ENCODE peak calls at places on chromosomes 11 and 22, in six cellular contexts. J is A549, Q is endothelial cell of umbilical vein, A is K562, I is HCT116, F is WTC11. X is an unnamed sample.

GRCh38 chr22:42344391-42344861 is 74.0 kb upstream of the TCF20 start:
- DNase-seq in J (no peak), Q (no peak), A (no peak), I (no peak), F (peak), X (no peak)

GRCh38 chr11:19567996-19568395 is 144.6 kb upstream of the NAV2 start:
- DNase-seq in J (no peak), Q (no peak), A (no peak), I (no peak), F (no peak), X (no peak)

GRCh38 chr11:120646206-120646605 is 134.7 kb downstream of the GRIK4 start:
- DNase-seq in J (no peak), Q (no peak), A (peak), I (no peak), F (no peak), X (no peak)

GRCh38 chr11:17542249-17542648 is 2.0 kb downstream of the USH1C start:
- DNase-seq in J (no peak), Q (no peak), A (no peak), I (no peak), F (no peak), X (no peak)

GRCh38 chr22:44500623-44501022 is 2.6 kb upstream of the RTL6 start:
- DNase-seq in J (no peak), Q (no peak), A (no peak), I (no peak), F (no peak), X (no peak)

GRCh38 chr11:77993902-77994301 is 566 bp downstream of the INTS4 start:
- DNase-seq in J (no peak), Q (no peak), A (no peak), I (no peak), F (no peak), X (peak)

GRCh38 chr11:84384637-84385227 is 1098.6 kb upstream of the CCDC90B start:
- DNase-seq in J (peak), Q (peak), A (peak), I (no peak), F (peak), X (peak)

GRCh38 chr11:133082851-133083488 is 449.3 kb downstream of the OPCML start:
- DNase-seq in J (peak), Q (peak), A (peak), I (no peak), F (peak), X (peak)

GRCh38 chr11:93740031-93740801 is 1.1 kb downstream of the TAF1D start:
- DNase-seq in J (no peak), Q (peak), A (peak), I (no peak), F (peak), X (peak)

GRCh38 chr11:57868491-57868890 is 106.9 kb downstream of the CTNND1 start:
- DNase-seq in J (no peak), Q (no peak), A (no peak), I (no peak), F (peak), X (no peak)

GRCh38 chr11:66337103-66337899 is 1.1 kb upstream of the RIN1 start:
- DNase-seq in J (no peak), Q (no peak), A (no peak), I (no peak), F (no peak), X (no peak)

DNA sequence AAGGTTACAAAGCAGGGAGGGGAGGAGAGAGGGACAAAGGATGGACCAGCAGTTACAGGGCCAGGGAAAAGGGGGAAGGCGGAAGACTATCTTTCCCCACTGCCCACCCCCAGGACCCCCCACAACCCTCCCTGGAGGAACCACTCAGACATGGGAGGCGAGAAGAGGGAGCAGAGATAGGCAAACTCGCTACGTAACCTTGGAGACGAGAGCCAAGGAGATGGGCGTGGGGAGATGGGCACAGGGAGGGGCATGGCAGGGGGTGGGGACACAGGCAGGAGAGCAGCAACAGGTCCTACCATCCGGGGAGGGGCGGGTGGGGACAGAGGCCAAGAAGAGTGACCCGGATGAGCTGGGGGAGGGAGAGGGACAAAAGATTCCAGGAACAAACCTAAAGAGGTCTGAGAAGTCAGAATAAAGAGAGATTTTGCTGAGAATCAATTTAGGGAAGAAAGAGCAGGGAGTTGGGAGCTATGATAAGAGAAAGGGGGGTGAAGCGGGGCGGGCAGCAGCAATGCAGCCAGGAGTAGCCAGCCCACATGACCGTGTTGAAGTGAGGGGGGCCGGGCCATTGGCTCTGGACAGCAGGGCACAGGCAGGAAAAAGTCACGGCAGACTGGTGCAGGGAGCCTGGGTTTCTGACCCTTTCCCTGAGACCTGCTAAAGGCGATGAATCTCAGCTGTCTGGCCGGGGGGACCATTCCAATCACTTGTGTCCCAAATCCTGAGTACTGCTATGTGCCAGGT is 128.4 kb downstream of the BUD13 start:
- DNase-seq in J (no peak), Q (no peak), A (no peak), I (no peak), F (no peak), X (no peak)
- TF ChIP-seq MAX in J (no peak), Q (no peak), A (no peak), I (no peak), F (no peak), X (no peak)

GRCh38 chr11:114017723-114018122 is 41.8 kb upstream of the ZBTB16 start:
- DNase-seq in J (no peak), Q (no peak), A (no peak), I (no peak), F (no peak), X (no peak)
- TF ChIP-seq MAX in J (no peak), Q (no peak), A (no peak), I (no peak), F (no peak), X (no peak)

GRCh38 chr11:44235765-44236201 is 74.2 kb downstream of the ALX4 start:
- DNase-seq in J (no peak), Q (no peak), A (no peak), I (no peak), F (no peak), X (no peak)
- TF ChIP-seq MAX in J (no peak), Q (no peak), A (no peak), I (no peak), F (no peak), X (no peak)

GRCh38 chr11:103676413-103676812 is 360.0 kb upstream of the DDI1 start:
- DNase-seq in J (no peak), Q (no peak), A (no peak), I (no peak), F (no peak), X (no peak)

GRCh38 chr11:103671143-103671651 is 365.2 kb upstream of the DDI1 start:
- DNase-seq in J (no peak), Q (no peak), A (no peak), I (no peak), F (no peak), X (peak)

GRCh38 chr11:103668859-103669258 is 367.6 kb upstream of the DDI1 start:
- DNase-seq in J (no peak), Q (no peak), A (no peak), I (no peak), F (no peak), X (no peak)

DNA sequence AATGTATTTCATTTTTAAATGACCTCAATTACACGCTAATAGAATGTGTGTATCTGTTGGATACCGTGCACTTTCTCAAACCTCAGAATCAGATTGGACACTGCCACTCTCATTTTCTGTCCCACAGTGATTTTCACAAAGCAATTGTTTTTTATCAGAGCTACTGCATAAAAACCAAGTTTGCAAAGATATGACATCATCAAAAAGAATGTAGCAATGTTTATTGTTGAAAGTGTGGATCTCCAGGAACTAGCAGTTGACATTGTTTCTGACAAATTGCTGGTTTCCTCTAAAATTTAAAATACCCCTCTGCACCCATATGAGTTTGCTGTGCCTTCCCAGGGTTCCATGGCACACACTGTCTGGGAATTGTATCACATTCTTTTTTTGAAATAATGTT is 362.7 kb upstream of the DDI1 start:
- DNase-seq in J (no peak), Q (peak), A (no peak), I (no peak), F (no peak), X (no peak)
- TF ChIP-seq MAX in J (no peak), Q (no peak), A (no peak), I (no peak), F (no peak), X (no peak)

DNA sequence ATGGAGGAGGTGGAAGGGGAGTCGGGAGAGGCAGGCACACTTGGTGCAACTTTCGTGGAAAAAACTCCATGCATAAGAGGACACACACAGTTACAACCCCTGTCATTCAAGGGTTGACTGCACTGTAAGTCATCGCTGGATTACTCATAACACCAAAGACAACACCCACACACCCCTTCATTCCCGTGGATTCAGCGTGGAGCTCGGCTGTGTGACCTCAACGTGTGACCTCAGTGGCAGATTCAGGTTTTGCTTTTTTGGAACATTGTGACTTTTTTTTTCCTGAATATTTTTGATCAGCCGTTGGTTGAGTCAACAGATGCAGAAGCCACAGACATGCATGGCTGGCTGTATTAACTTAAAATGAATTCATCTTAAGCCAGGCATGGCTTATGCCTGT is 19.7 kb upstream of the MUC5AC start:
- DNase-seq in J (no peak), Q (no peak), A (no peak), I (no peak), F (no peak), X (no peak)
- TF ChIP-seq MAX in J (no peak), Q (no peak), A (no peak), I (no peak), F (no peak), X (no peak)

GRCh38 chr22:36373258-36373579 is 14.5 kb downstream of the MYH9 start:
- DNase-seq in J (no peak), Q (no peak), A (no peak), I (no peak), F (no peak), X (peak)
- TF ChIP-seq MAX in J (no peak), Q (no peak), A (no peak), I (no peak), F (no peak), X (no peak)

GRCh38 chr11:76307416-76307815 is 73.5 kb downstream of the THAP12 start:
- DNase-seq in J (no peak), Q (no peak), A (no peak), I (no peak), F (no peak), X (no peak)
- TF ChIP-seq MAX in J (no peak), Q (no peak), A (no peak), I (no peak), F (no peak), X (no peak)

GRCh38 chr11:130979386-130979972 is 63.2 kb upstream of the SNX19 start:
- DNase-seq in J (peak), Q (peak), A (peak), I (no peak), F (no peak), X (peak)
- TF ChIP-seq MAX in J (no peak), Q (no peak), A (no peak), I (no peak), F (no peak), X (no peak)

GRCh38 chr11:43505171-43505570 is 146.5 kb downstream of the TTC17 start:
- DNase-seq in J (no peak), Q (no peak), A (no peak), I (no peak), F (no peak), X (no peak)
- TF ChIP-seq MAX in J (no peak), Q (no peak), A (no peak), I (no peak), F (no peak), X (no peak)

GRCh38 chr11:118928108-118928869 is 2.6 kb upstream of the BCL9L start:
- DNase-seq in J (peak), Q (peak), A (peak), I (peak), F (peak), X (peak)

GRCh38 chr11:118930152-118930712 is 4.5 kb upstream of the BCL9L start:
- DNase-seq in J (no peak), Q (peak), A (peak), I (peak), F (peak), X (peak)

GRCh38 chr11:118928870-118929495 is 3.3 kb upstream of the BCL9L start:
- DNase-seq in J (no peak), Q (peak), A (peak), I (no peak), F (no peak), X (no peak)

GRCh38 chr11:118931576-118931975 is 5.8 kb upstream of the BCL9L start:
- DNase-seq in J (no peak), Q (no peak), A (no peak), I (no peak), F (no peak), X (no peak)

DNA sequence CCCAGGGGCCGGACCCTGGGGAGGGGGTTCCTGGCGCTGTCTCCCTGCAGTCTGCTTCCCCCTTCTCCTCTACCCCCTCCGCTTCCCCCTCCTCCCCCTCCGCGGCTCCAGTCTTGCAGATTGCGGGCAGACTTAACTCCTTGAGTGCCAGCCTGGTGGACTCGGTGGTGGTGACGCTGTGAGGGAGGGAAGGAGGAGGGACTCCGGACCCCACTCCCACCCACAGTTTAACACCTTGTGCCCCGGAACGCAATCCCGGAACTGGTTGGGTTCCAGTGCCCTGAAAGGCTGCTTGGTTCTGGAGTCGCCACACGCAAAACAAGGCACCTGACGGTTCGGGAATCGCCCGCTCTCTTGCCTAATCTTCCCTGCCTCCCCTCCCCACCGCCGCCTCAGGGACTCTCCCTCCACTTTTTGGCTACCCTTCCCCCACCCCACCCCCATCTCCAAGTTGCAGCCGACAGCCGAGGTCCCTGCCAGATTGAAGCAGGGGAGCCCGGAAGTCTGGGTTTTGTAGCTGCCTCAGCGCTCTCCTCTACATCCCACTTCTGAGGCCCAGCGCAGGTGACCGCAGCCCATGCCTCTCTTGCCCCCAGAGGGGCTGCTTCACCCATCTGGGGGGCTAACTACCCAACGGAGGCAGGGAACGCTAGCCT is 3.9 kb upstream of the BCL9L start:
- DNase-seq in J (peak), Q (peak), A (peak), I (peak), F (peak), X (peak)
- TF ChIP-seq MAX in J (no peak), Q (no peak), A (no peak), I (no peak), F (no peak), X (no peak)

X was measured in NB4.